ENCODE peak calls at places on chromosomes 5 and 9, in eight cellular contexts. T, Y, M, A, S, H, P and O are unnamed samples.

GRCh38 chr5:128053291-128053954 is 30.1 kb upstream of the SLC12A2 start:
- DNase-seq in A (no peak), S (no peak), Y (no peak), T (no peak), P (peak), M (no peak), H (no peak), O (no peak)

GRCh38 chr5:129400395-129400983 is 59.6 kb upstream of the ADAMTS19 start:
- DNase-seq in P (peak), A (no peak), T (no peak), Y (no peak), H (no peak), S (no peak), M (no peak), O (no peak)

GRCh38 chr5:20537911-20538310 is 549.9 kb upstream of the CDH18 start:
- DNase-seq in H (no peak), T (no peak), S (no peak), A (no peak), M (no peak), P (no peak), Y (no peak), O (no peak)

GRCh38 chr5:171628344-171628743 is 157.3 kb upstream of the SMIM23 start:
- DNase-seq in H (no peak), S (no peak), T (no peak), A (no peak), P (no peak), M (peak), Y (no peak), O (no peak)

GRCh38 chr5:33831041-33831440 is 60.7 kb downstream of the ADAMTS12 start:
- DNase-seq in A (no peak), M (no peak), H (no peak), P (no peak), S (no peak), T (no peak), Y (no peak), O (no peak)

GRCh38 chr5:80877592-80877991 is 82.6 kb upstream of the RASGRF2 start:
- DNase-seq in Y (no peak), T (no peak), A (no peak), M (no peak), S (no peak), P (no peak), H (no peak), O (no peak)

GRCh38 chr5:119328753-119329602 is 26.8 kb upstream of the TNFAIP8 start:
- DNase-seq in Y (peak), H (no peak), A (peak), T (no peak), M (no peak), S (no peak), P (peak), O (peak)

GRCh38 chr9:128005938-128006337 is 25.1 kb upstream of the EEIG1 start:
- DNase-seq in H (no peak), P (no peak), A (no peak), M (peak), S (peak), T (no peak), Y (no peak), O (no peak)

GRCh38 chr5:148849461-148849860 is 23.1 kb downstream of the ADRB2 start:
- DNase-seq in H (no peak), S (no peak), Y (no peak), T (no peak), A (no peak), P (no peak), M (no peak), O (no peak)

GRCh38 chr5:11973469-11973868 is 69.2 kb upstream of the CTNND2 start:
- DNase-seq in Y (no peak), H (no peak), M (no peak), S (no peak), T (no peak), P (no peak), A (no peak), O (no peak)

GRCh38 chr5:86565197-86565789 is 52.4 kb upstream of the COX7C start:
- DNase-seq in A (no peak), Y (no peak), P (no peak), M (no peak), S (no peak), T (no peak), H (no peak), O (no peak)